ENCODE peak calls at places on chromosomes 1 and 21, in seven cellular contexts. One of them, this sample, is unnamed.

GRCh38 chr21:43667191-43667904 is 8.0 kb downstream of the RRP1B start:
- DNase-seq in brain microvascular endothelial cell: peak
- DNase-seq in colonic mucosa: no peak
- DNase-seq in OCI-LY7: no peak
- DNase-seq in mesothelial cell of epicardium: no peak
- DNase-seq in esophagus muscularis mucosa: no peak
- DNase-seq in B cell: no peak
- DNase-seq in this sample: no peak

GRCh38 chr1:116988908-116989307 is 12.7 kb upstream of the CD101 start:
- DNase-seq in brain microvascular endothelial cell: no peak
- DNase-seq in colonic mucosa: peak
- DNase-seq in OCI-LY7: no peak
- DNase-seq in mesothelial cell of epicardium: no peak
- DNase-seq in esophagus muscularis mucosa: no peak
- DNase-seq in B cell: no peak
- DNase-seq in this sample: no peak

GRCh38 chr1:6111571-6111970 is 65.9 kb downstream of the KCNAB2 start:
- DNase-seq in brain microvascular endothelial cell: no peak
- DNase-seq in colonic mucosa: no peak
- DNase-seq in OCI-LY7: no peak
- DNase-seq in mesothelial cell of epicardium: no peak
- DNase-seq in esophagus muscularis mucosa: no peak
- DNase-seq in B cell: no peak
- DNase-seq in this sample: no peak

GRCh38 chr1:102886638-102887037 is 221.7 kb downstream of the COL11A1 start:
- DNase-seq in brain microvascular endothelial cell: no peak
- DNase-seq in colonic mucosa: no peak
- DNase-seq in OCI-LY7: no peak
- DNase-seq in mesothelial cell of epicardium: no peak
- DNase-seq in esophagus muscularis mucosa: no peak
- DNase-seq in B cell: no peak
- DNase-seq in this sample: no peak

GRCh38 chr21:43884012-43884860 is 19.2 kb downstream of the AGPAT3 start:
- DNase-seq in brain microvascular endothelial cell: peak
- DNase-seq in colonic mucosa: peak
- DNase-seq in OCI-LY7: no peak
- DNase-seq in mesothelial cell of epicardium: no peak
- DNase-seq in esophagus muscularis mucosa: no peak
- DNase-seq in B cell: no peak
- DNase-seq in this sample: peak

GRCh38 chr1:105027838-105028471 is 1278.3 kb downstream of the AMY1C start:
- DNase-seq in brain microvascular endothelial cell: no peak
- DNase-seq in colonic mucosa: no peak
- DNase-seq in OCI-LY7: peak
- DNase-seq in mesothelial cell of epicardium: no peak
- DNase-seq in esophagus muscularis mucosa: no peak
- DNase-seq in B cell: peak
- DNase-seq in this sample: no peak

GRCh38 chr1:28668956-28669719 is 554 bp downstream of the GMEB1 start:
- DNase-seq in brain microvascular endothelial cell: peak
- DNase-seq in colonic mucosa: peak
- DNase-seq in OCI-LY7: peak
- DNase-seq in mesothelial cell of epicardium: peak
- DNase-seq in esophagus muscularis mucosa: no peak
- DNase-seq in B cell: peak
- DNase-seq in this sample: peak

GRCh38 chr1:35876988-35877387 is 6.0 kb upstream of the AGO1 start:
- DNase-seq in brain microvascular endothelial cell: no peak
- DNase-seq in colonic mucosa: no peak
- DNase-seq in OCI-LY7: peak
- DNase-seq in mesothelial cell of epicardium: no peak
- DNase-seq in esophagus muscularis mucosa: no peak
- DNase-seq in B cell: no peak
- DNase-seq in this sample: no peak

GRCh38 chr1:2382621-2383361 is 8.6 kb downstream of the MORN1 start:
- DNase-seq in brain microvascular endothelial cell: no peak
- DNase-seq in colonic mucosa: peak
- DNase-seq in OCI-LY7: peak
- DNase-seq in mesothelial cell of epicardium: no peak
- DNase-seq in esophagus muscularis mucosa: no peak
- DNase-seq in B cell: peak
- DNase-seq in this sample: peak

GRCh38 chr1:194658090-194658439 is 1471.7 kb upstream of the B3GALT2 start:
- DNase-seq in brain microvascular endothelial cell: peak
- DNase-seq in colonic mucosa: no peak
- DNase-seq in OCI-LY7: no peak
- DNase-seq in mesothelial cell of epicardium: no peak
- DNase-seq in esophagus muscularis mucosa: no peak
- DNase-seq in B cell: no peak
- DNase-seq in this sample: peak

GRCh38 chr1:65490231-65491009 is 70.0 kb downstream of the LEPR start:
- DNase-seq in brain microvascular endothelial cell: no peak
- DNase-seq in colonic mucosa: no peak
- DNase-seq in OCI-LY7: no peak
- DNase-seq in mesothelial cell of epicardium: no peak
- DNase-seq in esophagus muscularis mucosa: no peak
- DNase-seq in B cell: no peak
- DNase-seq in this sample: no peak

GRCh38 chr1:193973428-193973827 is 787.0 kb upstream of the B3GALT2 start:
- DNase-seq in brain microvascular endothelial cell: no peak
- DNase-seq in colonic mucosa: no peak
- DNase-seq in OCI-LY7: no peak
- DNase-seq in mesothelial cell of epicardium: no peak
- DNase-seq in esophagus muscularis mucosa: no peak
- DNase-seq in B cell: no peak
- DNase-seq in this sample: no peak

GRCh38 chr1:64848136-64848535 is 103.3 kb downstream of the RAVER2 start:
- DNase-seq in brain microvascular endothelial cell: no peak
- DNase-seq in colonic mucosa: no peak
- DNase-seq in OCI-LY7: no peak
- DNase-seq in mesothelial cell of epicardium: no peak
- DNase-seq in esophagus muscularis mucosa: no peak
- DNase-seq in B cell: no peak
- DNase-seq in this sample: no peak

GRCh38 chr1:108503062-108503740 is 53.1 kb downstream of the NBPF6 start:
- DNase-seq in brain microvascular endothelial cell: peak
- DNase-seq in colonic mucosa: no peak
- DNase-seq in OCI-LY7: no peak
- DNase-seq in mesothelial cell of epicardium: no peak
- DNase-seq in esophagus muscularis mucosa: no peak
- DNase-seq in B cell: no peak
- DNase-seq in this sample: no peak

GRCh38 chr1:226691257-226691656 is 47.8 kb downstream of the ITPKB start:
- DNase-seq in brain microvascular endothelial cell: no peak
- DNase-seq in colonic mucosa: no peak
- DNase-seq in OCI-LY7: peak
- DNase-seq in mesothelial cell of epicardium: no peak
- DNase-seq in esophagus muscularis mucosa: no peak
- DNase-seq in B cell: peak
- DNase-seq in this sample: no peak

GRCh38 chr1:246213036-246213435 is 294.0 kb downstream of the SMYD3 start:
- DNase-seq in brain microvascular endothelial cell: no peak
- DNase-seq in colonic mucosa: no peak
- DNase-seq in OCI-LY7: no peak
- DNase-seq in mesothelial cell of epicardium: no peak
- DNase-seq in esophagus muscularis mucosa: no peak
- DNase-seq in B cell: no peak
- DNase-seq in this sample: no peak

GRCh38 chr1:152622803-152623202 is at the start of gene LCE3A:
- DNase-seq in brain microvascular endothelial cell: no peak
- DNase-seq in colonic mucosa: no peak
- DNase-seq in OCI-LY7: no peak
- DNase-seq in mesothelial cell of epicardium: no peak
- DNase-seq in esophagus muscularis mucosa: peak
- DNase-seq in B cell: no peak
- DNase-seq in this sample: no peak

GRCh38 chr1:23019094-23019850 is at the start of gene KDM1A:
- DNase-seq in brain microvascular endothelial cell: peak
- DNase-seq in colonic mucosa: peak
- DNase-seq in OCI-LY7: peak
- DNase-seq in mesothelial cell of epicardium: peak
- DNase-seq in esophagus muscularis mucosa: peak
- DNase-seq in B cell: peak
- DNase-seq in this sample: peak

GRCh38 chr1:51061231-51061943 is 40.6 kb upstream of the C1orf185 start:
- DNase-seq in brain microvascular endothelial cell: peak
- DNase-seq in colonic mucosa: no peak
- DNase-seq in OCI-LY7: no peak
- DNase-seq in mesothelial cell of epicardium: no peak
- DNase-seq in esophagus muscularis mucosa: no peak
- DNase-seq in B cell: no peak
- DNase-seq in this sample: no peak

GRCh38 chr1:51063121-51063520 is 38.9 kb upstream of the C1orf185 start:
- DNase-seq in brain microvascular endothelial cell: peak
- DNase-seq in colonic mucosa: no peak
- DNase-seq in OCI-LY7: no peak
- DNase-seq in mesothelial cell of epicardium: no peak
- DNase-seq in esophagus muscularis mucosa: no peak
- DNase-seq in B cell: no peak
- DNase-seq in this sample: peak

GRCh38 chr1:51058863-51059262 is 43.2 kb upstream of the C1orf185 start:
- DNase-seq in brain microvascular endothelial cell: peak
- DNase-seq in colonic mucosa: no peak
- DNase-seq in OCI-LY7: peak
- DNase-seq in mesothelial cell of epicardium: no peak
- DNase-seq in esophagus muscularis mucosa: no peak
- DNase-seq in B cell: no peak
- DNase-seq in this sample: peak
- TF ChIP-seq CTCF in brain microvascular endothelial cell: peak
- TF ChIP-seq CTCF in colonic mucosa: peak
- TF ChIP-seq CTCF in OCI-LY7: peak
- TF ChIP-seq CTCF in mesothelial cell of epicardium: no peak
- TF ChIP-seq CTCF in esophagus muscularis mucosa: no peak
- TF ChIP-seq CTCF in B cell: peak
- TF ChIP-seq CTCF in this sample: peak

DNA sequence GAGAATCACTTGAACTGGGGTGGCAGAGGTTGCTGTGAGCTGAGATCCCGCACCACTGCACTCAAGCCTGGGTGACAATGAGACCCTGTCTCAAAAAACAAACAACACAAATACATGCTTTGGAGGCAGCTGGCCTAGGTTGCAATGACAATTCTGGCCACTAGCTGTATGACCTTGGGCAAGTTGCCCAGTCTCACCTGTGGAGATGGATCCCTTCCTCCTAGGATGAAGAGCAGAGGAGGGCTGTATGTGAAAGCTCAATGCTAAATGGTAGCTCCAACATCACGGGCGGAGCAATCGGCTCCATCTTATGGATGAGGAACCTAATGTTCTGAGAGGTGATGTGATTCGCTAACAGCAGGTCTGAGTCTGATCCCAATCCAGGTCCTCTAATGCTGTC is 20.6 kb downstream of the ADORA1 start:
- DNase-seq in brain microvascular endothelial cell: no peak
- DNase-seq in colonic mucosa: peak
- DNase-seq in OCI-LY7: peak
- DNase-seq in mesothelial cell of epicardium: no peak
- DNase-seq in esophagus muscularis mucosa: no peak
- DNase-seq in B cell: no peak
- DNase-seq in this sample: peak
- TF ChIP-seq CTCF in brain microvascular endothelial cell: peak
- TF ChIP-seq CTCF in colonic mucosa: peak
- TF ChIP-seq CTCF in OCI-LY7: peak
- TF ChIP-seq CTCF in mesothelial cell of epicardium: peak
- TF ChIP-seq CTCF in esophagus muscularis mucosa: no peak
- TF ChIP-seq CTCF in B cell: peak
- TF ChIP-seq CTCF in this sample: peak

GRCh38 chr1:82019512-82019911 is 218.8 kb downstream of the ADGRL2 start:
- DNase-seq in brain microvascular endothelial cell: no peak
- DNase-seq in colonic mucosa: no peak
- DNase-seq in OCI-LY7: no peak
- DNase-seq in mesothelial cell of epicardium: no peak
- DNase-seq in esophagus muscularis mucosa: no peak
- DNase-seq in B cell: no peak
- DNase-seq in this sample: no peak

GRCh38 chr1:82015444-82015843 is 214.7 kb downstream of the ADGRL2 start:
- DNase-seq in brain microvascular endothelial cell: no peak
- DNase-seq in colonic mucosa: no peak
- DNase-seq in OCI-LY7: no peak
- DNase-seq in mesothelial cell of epicardium: no peak
- DNase-seq in esophagus muscularis mucosa: no peak
- DNase-seq in B cell: no peak
- DNase-seq in this sample: no peak

GRCh38 chr1:82013702-82014101 is 213.0 kb downstream of the ADGRL2 start:
- DNase-seq in brain microvascular endothelial cell: no peak
- DNase-seq in colonic mucosa: no peak
- DNase-seq in OCI-LY7: no peak
- DNase-seq in mesothelial cell of epicardium: no peak
- DNase-seq in esophagus muscularis mucosa: no peak
- DNase-seq in B cell: no peak
- DNase-seq in this sample: no peak

GRCh38 chr1:82018319-82018718 is 217.6 kb downstream of the ADGRL2 start:
- DNase-seq in brain microvascular endothelial cell: no peak
- DNase-seq in colonic mucosa: no peak
- DNase-seq in OCI-LY7: no peak
- DNase-seq in mesothelial cell of epicardium: no peak
- DNase-seq in esophagus muscularis mucosa: no peak
- DNase-seq in B cell: no peak
- DNase-seq in this sample: no peak
- TF ChIP-seq CTCF in brain microvascular endothelial cell: no peak
- TF ChIP-seq CTCF in colonic mucosa: no peak
- TF ChIP-seq CTCF in OCI-LY7: no peak
- TF ChIP-seq CTCF in mesothelial cell of epicardium: no peak
- TF ChIP-seq CTCF in esophagus muscularis mucosa: no peak
- TF ChIP-seq CTCF in B cell: no peak
- TF ChIP-seq CTCF in this sample: no peak

GRCh38 chr1:25068829-25069228 is 138.8 kb upstream of the RUNX3 start:
- DNase-seq in brain microvascular endothelial cell: no peak
- DNase-seq in colonic mucosa: no peak
- DNase-seq in OCI-LY7: peak
- DNase-seq in mesothelial cell of epicardium: no peak
- DNase-seq in esophagus muscularis mucosa: no peak
- DNase-seq in B cell: no peak
- DNase-seq in this sample: no peak
- TF ChIP-seq CTCF in brain microvascular endothelial cell: peak
- TF ChIP-seq CTCF in colonic mucosa: no peak
- TF ChIP-seq CTCF in OCI-LY7: peak
- TF ChIP-seq CTCF in mesothelial cell of epicardium: no peak
- TF ChIP-seq CTCF in esophagus muscularis mucosa: no peak
- TF ChIP-seq CTCF in B cell: no peak
- TF ChIP-seq CTCF in this sample: no peak

DNA sequence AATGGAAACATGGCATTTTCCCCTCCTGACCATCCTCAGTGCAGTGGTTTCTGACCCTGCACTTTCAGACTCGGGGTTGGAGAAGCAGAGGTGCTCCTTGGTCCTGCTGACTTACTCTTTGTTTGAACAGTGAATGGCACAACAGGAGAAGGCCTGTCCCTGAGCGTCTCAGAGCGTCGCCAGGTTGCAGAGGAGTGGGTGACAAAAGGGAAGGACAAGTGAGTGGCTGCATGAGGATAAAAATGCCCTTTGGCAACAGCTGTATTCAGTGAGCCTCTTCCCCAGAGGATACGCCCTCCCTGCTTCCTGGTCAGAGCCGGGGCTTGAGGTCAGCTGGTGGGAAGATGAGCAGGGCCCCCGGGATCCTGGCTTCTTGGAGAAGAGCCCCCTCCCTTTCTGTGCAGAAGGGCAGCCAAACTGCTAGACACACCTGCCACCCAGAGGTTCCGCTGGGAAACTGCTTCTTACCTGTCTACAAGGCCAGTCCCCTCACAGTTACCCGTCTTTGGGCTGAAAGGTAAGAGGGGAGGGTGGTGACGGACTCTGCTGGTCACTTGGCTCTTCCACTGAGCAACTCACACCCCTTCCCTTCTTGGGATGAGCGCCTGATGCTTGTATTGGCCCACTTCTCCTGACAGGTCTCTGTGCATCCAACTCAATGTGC is 16.6 kb downstream of the NPL start:
- DNase-seq in brain microvascular endothelial cell: no peak
- DNase-seq in colonic mucosa: no peak
- DNase-seq in OCI-LY7: peak
- DNase-seq in mesothelial cell of epicardium: no peak
- DNase-seq in esophagus muscularis mucosa: no peak
- DNase-seq in B cell: no peak
- DNase-seq in this sample: no peak
- TF ChIP-seq CTCF in brain microvascular endothelial cell: no peak
- TF ChIP-seq CTCF in colonic mucosa: no peak
- TF ChIP-seq CTCF in OCI-LY7: peak
- TF ChIP-seq CTCF in mesothelial cell of epicardium: no peak
- TF ChIP-seq CTCF in esophagus muscularis mucosa: no peak
- TF ChIP-seq CTCF in B cell: peak
- TF ChIP-seq CTCF in this sample: no peak

This sample was measured in Calu3.